ENCODE peak calls at places on chromosomes 1 and 21, in ten cellular contexts. W is glutamatergic neuron; S is NCI-H1694; F is coronary artery; X is WTC11; P is stimulated activated naive B cell treated with anti-CD40 and anti-IgM and Interleukin-4, amounts not matched to agents 10 μg/mL and 1 μg/mL and 100 μg/mL, for 72 hours; D is GM10248; B is stimulated activated CD8-positive, alpha-beta memory T cell treated with anti-CD3 and anti-CD28 coated beads, Interleukin-15, amount 100 ng/mL, for 4 hours; O is small intestine; N is activated T-cell treated with anti-CD3 and anti-CD28 coated beads, Interleukin-2, amount 50 U/mL, for 72 hours. E is an unnamed sample.

GRCh38 chr1:53076165-53076564 is 14.2 kb downstream of the PODN start:
- DNase-seq in W (no peak), S (no peak), F (no peak), X (no peak), P (no peak), D (no peak), B (no peak), O (no peak), N (no peak), E (no peak)

GRCh38 chr1:52033190-52034049 is at the start of gene KTI12:
- DNase-seq in W (peak), S (peak), F (peak), X (peak), P (peak), D (peak), B (peak), O (peak), N (peak), E (peak)

GRCh38 chr1:230992100-230992774 is 13.3 kb downstream of the ARV1 start:
- DNase-seq in W (no peak), S (no peak), F (no peak), X (no peak), P (no peak), D (no peak), B (no peak), O (no peak), N (no peak), E (no peak)

GRCh38 chr1:171335964-171336363 is 22.0 kb downstream of the FMO4 start:
- DNase-seq in W (no peak), S (no peak), F (no peak), X (no peak), P (no peak), D (no peak), B (no peak), O (no peak), N (no peak), E (no peak)

GRCh38 chr1:202014060-202014459 is 3.7 kb downstream of the ELF3 start:
- DNase-seq in W (no peak), S (no peak), F (no peak), X (no peak), P (no peak), D (no peak), B (no peak), O (peak), N (no peak), E (no peak)

GRCh38 chr1:56808385-56808784 is 10.8 kb downstream of the FYB2 start:
- DNase-seq in W (no peak), S (no peak), F (no peak), X (no peak), P (no peak), D (no peak), B (no peak), O (no peak), N (no peak), E (no peak)

GRCh38 chr1:61606448-61607312 is 118.3 kb downstream of the TM2D1 start:
- DNase-seq in W (no peak), S (no peak), F (peak), X (no peak), P (no peak), D (no peak), B (no peak), O (no peak), N (no peak), E (peak)

GRCh38 chr1:58809327-58810040 is 25.6 kb upstream of the JUN start:
- DNase-seq in W (no peak), S (no peak), F (no peak), X (no peak), P (no peak), D (no peak), B (no peak), O (no peak), N (no peak), E (peak)

GRCh38 chr1:185939142-185939541 is 205.0 kb downstream of the HMCN1 start:
- DNase-seq in W (no peak), S (no peak), F (no peak), X (no peak), P (no peak), D (no peak), B (no peak), O (no peak), N (no peak), E (no peak)

GRCh38 chr1:15966081-15966955 is 9.6 kb downstream of the ZBTB17 start:
- DNase-seq in W (no peak), S (no peak), F (no peak), X (no peak), P (peak), D (peak), B (peak), O (peak), N (peak), E (no peak)

GRCh38 chr21:34073749-34074282 is 438 bp downstream of the MRPS6 start:
- DNase-seq in W (peak), S (no peak), F (no peak), X (peak), P (peak), D (peak), B (peak), O (peak), N (peak), E (no peak)

GRCh38 chr1:184637664-184638063 is 117.0 kb downstream of the EDEM3 start:
- DNase-seq in W (no peak), S (no peak), F (no peak), X (no peak), P (no peak), D (no peak), B (no peak), O (no peak), N (no peak), E (no peak)

E was measured in ureter.